ENCODE peak calls at places on chromosomes 11 and 22, in eight cellular contexts. One of them, this sample, is unnamed.

GRCh38 chr11:112884012-112884767 is 77.0 kb upstream of the NCAM1 start:
- DNase-seq in endothelial cell of umbilical vein: no peak
- DNase-seq in OCI-LY7: no peak
- DNase-seq in CD8-positive, alpha-beta T cell: no peak
- DNase-seq in astrocyte: no peak
- DNase-seq in brain microvascular endothelial cell: no peak
- DNase-seq in K562: no peak
- DNase-seq in esophagus muscularis mucosa: no peak
- DNase-seq in this sample: no peak

GRCh38 chr11:67349457-67349856 is 3.9 kb downstream of the POLD4 start:
- DNase-seq in endothelial cell of umbilical vein: no peak
- DNase-seq in OCI-LY7: no peak
- DNase-seq in CD8-positive, alpha-beta T cell: no peak
- DNase-seq in astrocyte: no peak
- DNase-seq in brain microvascular endothelial cell: no peak
- DNase-seq in K562: no peak
- DNase-seq in esophagus muscularis mucosa: no peak
- DNase-seq in this sample: no peak

GRCh38 chr11:107018902-107019493 is 722 bp upstream of the GUCY1A2 start:
- DNase-seq in endothelial cell of umbilical vein: peak; percentile 49
- DNase-seq in OCI-LY7: no peak
- DNase-seq in CD8-positive, alpha-beta T cell: no peak
- DNase-seq in astrocyte: peak; percentile 78
- DNase-seq in brain microvascular endothelial cell: peak; percentile 77
- DNase-seq in K562: no peak
- DNase-seq in esophagus muscularis mucosa: no peak
- DNase-seq in this sample: no peak

GRCh38 chr11:8732748-8733241 is 50.2 kb downstream of the RPL27A start:
- DNase-seq in endothelial cell of umbilical vein: peak; percentile 84
- DNase-seq in OCI-LY7: no peak
- DNase-seq in CD8-positive, alpha-beta T cell: no peak
- DNase-seq in astrocyte: peak; percentile 77
- DNase-seq in brain microvascular endothelial cell: peak; percentile 61
- DNase-seq in K562: no peak
- DNase-seq in esophagus muscularis mucosa: no peak
- DNase-seq in this sample: no peak

GRCh38 chr22:36467946-36468345 is 13.5 kb downstream of the TXN2 start:
- DNase-seq in endothelial cell of umbilical vein: peak; percentile 67
- DNase-seq in OCI-LY7: no peak
- DNase-seq in CD8-positive, alpha-beta T cell: no peak
- DNase-seq in astrocyte: peak; percentile 97
- DNase-seq in brain microvascular endothelial cell: peak; percentile 94
- DNase-seq in K562: peak; percentile 23
- DNase-seq in esophagus muscularis mucosa: no peak
- DNase-seq in this sample: no peak

GRCh38 chr11:74255741-74256369 is 55.6 kb downstream of the P4HA3 start:
- DNase-seq in endothelial cell of umbilical vein: peak; percentile 81
- DNase-seq in OCI-LY7: peak; percentile 65
- DNase-seq in CD8-positive, alpha-beta T cell: peak; percentile 53
- DNase-seq in astrocyte: peak; percentile 20
- DNase-seq in brain microvascular endothelial cell: peak; percentile 21
- DNase-seq in K562: peak; percentile 77
- DNase-seq in esophagus muscularis mucosa: peak; percentile 84
- DNase-seq in this sample: no peak

GRCh38 chr22:50059185-50059880 is 1.2 kb upstream of the TTLL8 start:
- DNase-seq in endothelial cell of umbilical vein: peak; percentile 22
- DNase-seq in OCI-LY7: peak; percentile 28
- DNase-seq in CD8-positive, alpha-beta T cell: no peak
- DNase-seq in astrocyte: no peak
- DNase-seq in brain microvascular endothelial cell: peak; percentile 7
- DNase-seq in K562: peak; percentile 66
- DNase-seq in esophagus muscularis mucosa: no peak
- DNase-seq in this sample: no peak

GRCh38 chr11:91932151-91932821 is 292.3 kb upstream of the FAT3 start:
- DNase-seq in endothelial cell of umbilical vein: no peak
- DNase-seq in OCI-LY7: no peak
- DNase-seq in CD8-positive, alpha-beta T cell: no peak
- DNase-seq in astrocyte: peak; percentile 25
- DNase-seq in brain microvascular endothelial cell: no peak
- DNase-seq in K562: no peak
- DNase-seq in esophagus muscularis mucosa: no peak
- DNase-seq in this sample: no peak

DNA sequence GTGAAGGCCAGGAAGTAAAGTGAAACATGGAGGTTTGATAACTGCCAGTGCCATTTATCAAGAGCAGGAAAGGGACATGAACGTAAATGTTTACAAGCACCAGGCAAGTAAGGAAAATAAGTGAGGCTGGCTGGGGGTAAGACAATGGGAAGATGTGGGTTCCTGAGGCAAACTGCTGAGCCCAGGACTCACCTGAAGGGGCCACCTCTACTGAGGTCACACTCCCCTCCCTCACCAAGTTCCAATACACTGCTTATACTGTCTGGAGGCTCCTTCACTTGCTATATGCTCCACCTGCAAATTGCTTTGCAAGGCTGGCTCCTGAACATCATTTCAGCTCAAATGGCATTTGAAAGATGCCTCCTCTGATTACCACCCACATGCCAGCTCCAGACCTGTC is 10.3 kb upstream of the ZC3H12C start:
- DNase-seq in endothelial cell of umbilical vein: no peak
- DNase-seq in OCI-LY7: no peak
- DNase-seq in CD8-positive, alpha-beta T cell: no peak
- DNase-seq in astrocyte: no peak
- DNase-seq in brain microvascular endothelial cell: no peak
- DNase-seq in K562: no peak
- DNase-seq in esophagus muscularis mucosa: no peak
- DNase-seq in this sample: no peak
- H3K27ac ChIP-seq in endothelial cell of umbilical vein: no peak overlapping the region
- H3K27ac ChIP-seq in OCI-LY7: no peak overlapping the region
- H3K27ac ChIP-seq in CD8-positive, alpha-beta T cell: no peak overlapping the region
- H3K27ac ChIP-seq in astrocyte: no peak overlapping the region
- H3K27ac ChIP-seq in brain microvascular endothelial cell: no peak overlapping the region
- H3K27ac ChIP-seq in K562: no peak overlapping the region
- H3K27ac ChIP-seq in esophagus muscularis mucosa: no peak overlapping the region
- H3K27ac ChIP-seq in this sample: no peak overlapping the region

GRCh38 chr11:64244966-64245365 is 1.8 kb downstream of the PPP1R14B start:
- DNase-seq in endothelial cell of umbilical vein: no peak
- DNase-seq in OCI-LY7: no peak
- DNase-seq in CD8-positive, alpha-beta T cell: no peak
- DNase-seq in astrocyte: no peak
- DNase-seq in brain microvascular endothelial cell: no peak
- DNase-seq in K562: no peak
- DNase-seq in esophagus muscularis mucosa: no peak
- DNase-seq in this sample: no peak

GRCh38 chr11:64245401-64245796 is 1.3 kb downstream of the PPP1R14B start:
- DNase-seq in endothelial cell of umbilical vein: no peak
- DNase-seq in OCI-LY7: peak; percentile 57
- DNase-seq in CD8-positive, alpha-beta T cell: peak; percentile 66
- DNase-seq in astrocyte: no peak
- DNase-seq in brain microvascular endothelial cell: no peak
- DNase-seq in K562: no peak
- DNase-seq in esophagus muscularis mucosa: no peak
- DNase-seq in this sample: no peak

GRCh38 chr11:64246874-64247728 is at the start of gene PPP1R14B:
- DNase-seq in endothelial cell of umbilical vein: peak; percentile 80
- DNase-seq in OCI-LY7: peak; percentile 85
- DNase-seq in CD8-positive, alpha-beta T cell: peak; percentile 81
- DNase-seq in astrocyte: peak; percentile 68
- DNase-seq in brain microvascular endothelial cell: peak; percentile 74
- DNase-seq in K562: peak; percentile 79
- DNase-seq in esophagus muscularis mucosa: no peak
- DNase-seq in this sample: no peak

GRCh38 chr11:64244107-64244506 is 2.6 kb downstream of the PPP1R14B start:
- DNase-seq in endothelial cell of umbilical vein: no peak
- DNase-seq in OCI-LY7: no peak
- DNase-seq in CD8-positive, alpha-beta T cell: no peak
- DNase-seq in astrocyte: no peak
- DNase-seq in brain microvascular endothelial cell: no peak
- DNase-seq in K562: no peak
- DNase-seq in esophagus muscularis mucosa: no peak
- DNase-seq in this sample: no peak

GRCh38 chr11:64245797-64246623 is 733 bp downstream of the PPP1R14B start:
- DNase-seq in endothelial cell of umbilical vein: peak; percentile 82
- DNase-seq in OCI-LY7: peak; percentile 64
- DNase-seq in CD8-positive, alpha-beta T cell: peak; percentile 76
- DNase-seq in astrocyte: peak; percentile 91
- DNase-seq in brain microvascular endothelial cell: peak; percentile 92
- DNase-seq in K562: peak; percentile 47
- DNase-seq in esophagus muscularis mucosa: no peak
- DNase-seq in this sample: no peak
- TF ChIP-seq CTCF in endothelial cell of umbilical vein: no peak
- TF ChIP-seq CTCF in OCI-LY7: no peak
- TF ChIP-seq CTCF in CD8-positive, alpha-beta T cell: no peak
- TF ChIP-seq CTCF in astrocyte: no peak
- TF ChIP-seq CTCF in brain microvascular endothelial cell: no peak
- TF ChIP-seq CTCF in K562: no peak
- TF ChIP-seq CTCF in esophagus muscularis mucosa: no peak
- TF ChIP-seq CTCF in this sample: no peak

GRCh38 chr22:32858957-32859356 is 57.5 kb downstream of the TIMP3 start:
- DNase-seq in endothelial cell of umbilical vein: no peak
- DNase-seq in OCI-LY7: no peak
- DNase-seq in CD8-positive, alpha-beta T cell: no peak
- DNase-seq in astrocyte: no peak
- DNase-seq in brain microvascular endothelial cell: no peak
- DNase-seq in K562: no peak
- DNase-seq in esophagus muscularis mucosa: no peak
- DNase-seq in this sample: no peak
- H3K27ac ChIP-seq in endothelial cell of umbilical vein: no peak overlapping the region
- H3K27ac ChIP-seq in OCI-LY7: no peak overlapping the region
- H3K27ac ChIP-seq in CD8-positive, alpha-beta T cell: no peak overlapping the region
- H3K27ac ChIP-seq in astrocyte: no peak overlapping the region
- H3K27ac ChIP-seq in brain microvascular endothelial cell: no peak overlapping the region
- H3K27ac ChIP-seq in K562: no peak overlapping the region
- H3K27ac ChIP-seq in esophagus muscularis mucosa: no peak overlapping the region
- H3K27ac ChIP-seq in this sample: no peak overlapping the region

GRCh38 chr11:95659088-95659487 is 130.5 kb downstream of the FAM76B start:
- DNase-seq in endothelial cell of umbilical vein: no peak
- DNase-seq in OCI-LY7: no peak
- DNase-seq in CD8-positive, alpha-beta T cell: no peak
- DNase-seq in astrocyte: peak; percentile 54
- DNase-seq in brain microvascular endothelial cell: peak; percentile 49
- DNase-seq in K562: no peak
- DNase-seq in esophagus muscularis mucosa: no peak
- DNase-seq in this sample: no peak

GRCh38 chr11:95660038-95660437 is 129.5 kb downstream of the FAM76B start:
- DNase-seq in endothelial cell of umbilical vein: no peak
- DNase-seq in OCI-LY7: no peak
- DNase-seq in CD8-positive, alpha-beta T cell: no peak
- DNase-seq in astrocyte: no peak
- DNase-seq in brain microvascular endothelial cell: no peak
- DNase-seq in K562: no peak
- DNase-seq in esophagus muscularis mucosa: no peak
- DNase-seq in this sample: no peak

GRCh38 chr11:95653099-95653498 is 136.5 kb downstream of the FAM76B start:
- DNase-seq in endothelial cell of umbilical vein: no peak
- DNase-seq in OCI-LY7: no peak
- DNase-seq in CD8-positive, alpha-beta T cell: no peak
- DNase-seq in astrocyte: no peak
- DNase-seq in brain microvascular endothelial cell: no peak
- DNase-seq in K562: no peak
- DNase-seq in esophagus muscularis mucosa: no peak
- DNase-seq in this sample: no peak

GRCh38 chr11:95652002-95652472 is 137.5 kb downstream of the FAM76B start:
- DNase-seq in endothelial cell of umbilical vein: peak; percentile 74
- DNase-seq in OCI-LY7: no peak
- DNase-seq in CD8-positive, alpha-beta T cell: no peak
- DNase-seq in astrocyte: no peak
- DNase-seq in brain microvascular endothelial cell: no peak
- DNase-seq in K562: no peak
- DNase-seq in esophagus muscularis mucosa: no peak
- DNase-seq in this sample: no peak

DNA sequence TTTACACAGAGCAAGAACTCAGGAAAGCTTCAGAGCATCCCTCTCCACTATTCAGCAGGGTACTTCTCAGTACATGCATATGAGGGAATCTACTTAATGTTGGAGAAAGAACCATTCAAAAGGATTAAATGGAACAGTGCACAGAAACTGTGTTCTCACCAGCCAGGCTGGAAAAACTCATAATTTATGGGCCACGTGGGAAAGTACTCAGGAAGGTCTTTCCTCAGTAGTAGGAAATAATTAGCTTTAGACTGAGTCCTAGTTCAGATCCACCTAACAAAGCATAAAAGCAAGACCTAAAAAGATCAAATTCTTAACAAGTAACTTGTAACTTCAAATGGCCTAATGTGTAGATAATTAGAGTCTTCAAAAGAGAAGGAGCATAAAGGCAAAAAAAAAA is 134.0 kb downstream of the FAM76B start:
- DNase-seq in endothelial cell of umbilical vein: peak; percentile 15
- DNase-seq in OCI-LY7: no peak
- DNase-seq in CD8-positive, alpha-beta T cell: no peak
- DNase-seq in astrocyte: no peak
- DNase-seq in brain microvascular endothelial cell: no peak
- DNase-seq in K562: no peak
- DNase-seq in esophagus muscularis mucosa: no peak
- DNase-seq in this sample: no peak
- TF ChIP-seq CTCF in endothelial cell of umbilical vein: no peak
- TF ChIP-seq CTCF in OCI-LY7: no peak
- TF ChIP-seq CTCF in CD8-positive, alpha-beta T cell: no peak
- TF ChIP-seq CTCF in astrocyte: no peak
- TF ChIP-seq CTCF in brain microvascular endothelial cell: no peak
- TF ChIP-seq CTCF in K562: no peak
- TF ChIP-seq CTCF in esophagus muscularis mucosa: no peak
- TF ChIP-seq CTCF in this sample: no peak

GRCh38 chr22:29032014-29032475 is 29.6 kb downstream of the C22orf31 start:
- DNase-seq in endothelial cell of umbilical vein: no peak
- DNase-seq in OCI-LY7: no peak
- DNase-seq in CD8-positive, alpha-beta T cell: no peak
- DNase-seq in astrocyte: no peak
- DNase-seq in brain microvascular endothelial cell: no peak
- DNase-seq in K562: no peak
- DNase-seq in esophagus muscularis mucosa: no peak
- DNase-seq in this sample: no peak
- H3K27ac ChIP-seq in endothelial cell of umbilical vein: peak overlapping the region; percentile 99
- H3K27ac ChIP-seq in OCI-LY7: no peak overlapping the region
- H3K27ac ChIP-seq in CD8-positive, alpha-beta T cell: no peak overlapping the region
- H3K27ac ChIP-seq in astrocyte: peak overlapping the region; percentile 97
- H3K27ac ChIP-seq in brain microvascular endothelial cell: peak overlapping the region; percentile 94
- H3K27ac ChIP-seq in K562: peak overlapping the region; percentile 89
- H3K27ac ChIP-seq in esophagus muscularis mucosa: peak overlapping the region; percentile 84
- H3K27ac ChIP-seq in this sample: peak overlapping the region; percentile 91

This sample was measured in vagina.